ENCODE peak calls at places on chromosomes 1 and 21, in six cellular contexts. One of them, this sample, is unnamed.

GRCh38 chr1:100354971-100355394 is 2.7 kb downstream of the CDC14A start:
- DNase-seq in A549: no peak
- DNase-seq in pancreas: peak
- DNase-seq in tibial nerve: no peak
- DNase-seq in suprapubic skin: no peak
- DNase-seq in CD4-positive, alpha-beta T cell: peak
- DNase-seq in this sample: peak

GRCh38 chr1:31371121-31371520 is 1.8 kb downstream of the FABP3 start:
- DNase-seq in A549: no peak
- DNase-seq in pancreas: no peak
- DNase-seq in tibial nerve: no peak
- DNase-seq in suprapubic skin: no peak
- DNase-seq in CD4-positive, alpha-beta T cell: no peak
- DNase-seq in this sample: no peak

GRCh38 chr1:219495737-219496408 is 117.0 kb downstream of the ZC3H11B start:
- DNase-seq in A549: no peak
- DNase-seq in pancreas: no peak
- DNase-seq in tibial nerve: no peak
- DNase-seq in suprapubic skin: no peak
- DNase-seq in CD4-positive, alpha-beta T cell: no peak
- DNase-seq in this sample: no peak

GRCh38 chr1:203675596-203676347 is 49.1 kb downstream of the ATP2B4 start:
- DNase-seq in A549: no peak
- DNase-seq in pancreas: peak
- DNase-seq in tibial nerve: no peak
- DNase-seq in suprapubic skin: no peak
- DNase-seq in CD4-positive, alpha-beta T cell: no peak
- DNase-seq in this sample: no peak

GRCh38 chr1:243963566-243963965 is 87.5 kb upstream of the ZBTB18 start:
- DNase-seq in A549: no peak
- DNase-seq in pancreas: no peak
- DNase-seq in tibial nerve: no peak
- DNase-seq in suprapubic skin: no peak
- DNase-seq in CD4-positive, alpha-beta T cell: no peak
- DNase-seq in this sample: no peak

GRCh38 chr1:2629627-2630497 is 3.0 kb downstream of the MMEL1 start:
- DNase-seq in A549: no peak
- DNase-seq in pancreas: no peak
- DNase-seq in tibial nerve: no peak
- DNase-seq in suprapubic skin: no peak
- DNase-seq in CD4-positive, alpha-beta T cell: no peak
- DNase-seq in this sample: no peak

GRCh38 chr1:221251580-221251979 is 372.3 kb downstream of the HLX start:
- DNase-seq in A549: no peak
- DNase-seq in pancreas: no peak
- DNase-seq in tibial nerve: no peak
- DNase-seq in suprapubic skin: no peak
- DNase-seq in CD4-positive, alpha-beta T cell: no peak
- DNase-seq in this sample: no peak

GRCh38 chr1:20496241-20496661 is 10.2 kb upstream of the CAMK2N1 start:
- DNase-seq in A549: no peak
- DNase-seq in pancreas: no peak
- DNase-seq in tibial nerve: no peak
- DNase-seq in suprapubic skin: no peak
- DNase-seq in CD4-positive, alpha-beta T cell: no peak
- DNase-seq in this sample: peak

GRCh38 chr21:36330904-36331303 is 10.9 kb downstream of the MORC3 start:
- DNase-seq in A549: peak
- DNase-seq in pancreas: no peak
- DNase-seq in tibial nerve: no peak
- DNase-seq in suprapubic skin: no peak
- DNase-seq in CD4-positive, alpha-beta T cell: peak
- DNase-seq in this sample: peak

GRCh38 chr1:214028095-214028494 is 40.3 kb downstream of the PROX1 start:
- DNase-seq in A549: no peak
- DNase-seq in pancreas: no peak
- DNase-seq in tibial nerve: no peak
- DNase-seq in suprapubic skin: no peak
- DNase-seq in CD4-positive, alpha-beta T cell: no peak
- DNase-seq in this sample: no peak

GRCh38 chr1:3494321-3495308 is 40.1 kb downstream of the ARHGEF16 start:
- DNase-seq in A549: no peak
- DNase-seq in pancreas: no peak
- DNase-seq in tibial nerve: no peak
- DNase-seq in suprapubic skin: no peak
- DNase-seq in CD4-positive, alpha-beta T cell: no peak
- DNase-seq in this sample: no peak

GRCh38 chr1:9823943-9824701 is at the start of gene CLSTN1:
- DNase-seq in A549: peak
- DNase-seq in pancreas: peak
- DNase-seq in tibial nerve: peak
- DNase-seq in suprapubic skin: peak
- DNase-seq in CD4-positive, alpha-beta T cell: peak
- DNase-seq in this sample: peak

GRCh38 chr1:117812868-117813511 is 116.4 kb downstream of the GDAP2 start:
- DNase-seq in A549: no peak
- DNase-seq in pancreas: no peak
- DNase-seq in tibial nerve: no peak
- DNase-seq in suprapubic skin: no peak
- DNase-seq in CD4-positive, alpha-beta T cell: no peak
- DNase-seq in this sample: no peak

GRCh38 chr1:180173952-180174351 is 19.3 kb downstream of the QSOX1 start:
- DNase-seq in A549: no peak
- DNase-seq in pancreas: peak
- DNase-seq in tibial nerve: peak
- DNase-seq in suprapubic skin: peak
- DNase-seq in CD4-positive, alpha-beta T cell: no peak
- DNase-seq in this sample: no peak

GRCh38 chr1:115791816-115792215 is 23.3 kb upstream of the CASQ2 start:
- DNase-seq in A549: no peak
- DNase-seq in pancreas: no peak
- DNase-seq in tibial nerve: no peak
- DNase-seq in suprapubic skin: no peak
- DNase-seq in CD4-positive, alpha-beta T cell: no peak
- DNase-seq in this sample: no peak

GRCh38 chr1:224197261-224197600 is 14.2 kb downstream of the DEGS1 start:
- DNase-seq in A549: no peak
- DNase-seq in pancreas: no peak
- DNase-seq in tibial nerve: no peak
- DNase-seq in suprapubic skin: no peak
- DNase-seq in CD4-positive, alpha-beta T cell: no peak
- DNase-seq in this sample: no peak

GRCh38 chr21:43603641-43604504 is 55.4 kb downstream of the HSF2BP start:
- DNase-seq in A549: peak
- DNase-seq in pancreas: no peak
- DNase-seq in tibial nerve: no peak
- DNase-seq in suprapubic skin: no peak
- DNase-seq in CD4-positive, alpha-beta T cell: no peak
- DNase-seq in this sample: no peak

GRCh38 chr1:208238710-208239517 is 5.3 kb downstream of the PLXNA2 start:
- DNase-seq in A549: peak
- DNase-seq in pancreas: no peak
- DNase-seq in tibial nerve: no peak
- DNase-seq in suprapubic skin: peak
- DNase-seq in CD4-positive, alpha-beta T cell: no peak
- DNase-seq in this sample: peak

GRCh38 chr1:8370046-8370881 is 52.4 kb downstream of the SLC45A1 start:
- DNase-seq in A549: no peak
- DNase-seq in pancreas: no peak
- DNase-seq in tibial nerve: no peak
- DNase-seq in suprapubic skin: no peak
- DNase-seq in CD4-positive, alpha-beta T cell: no peak
- DNase-seq in this sample: no peak

GRCh38 chr21:35203093-35204021 is 154.3 kb upstream of the RUNX1 start:
- DNase-seq in A549: no peak
- DNase-seq in pancreas: no peak
- DNase-seq in tibial nerve: no peak
- DNase-seq in suprapubic skin: no peak
- DNase-seq in CD4-positive, alpha-beta T cell: no peak
- DNase-seq in this sample: no peak

DNA sequence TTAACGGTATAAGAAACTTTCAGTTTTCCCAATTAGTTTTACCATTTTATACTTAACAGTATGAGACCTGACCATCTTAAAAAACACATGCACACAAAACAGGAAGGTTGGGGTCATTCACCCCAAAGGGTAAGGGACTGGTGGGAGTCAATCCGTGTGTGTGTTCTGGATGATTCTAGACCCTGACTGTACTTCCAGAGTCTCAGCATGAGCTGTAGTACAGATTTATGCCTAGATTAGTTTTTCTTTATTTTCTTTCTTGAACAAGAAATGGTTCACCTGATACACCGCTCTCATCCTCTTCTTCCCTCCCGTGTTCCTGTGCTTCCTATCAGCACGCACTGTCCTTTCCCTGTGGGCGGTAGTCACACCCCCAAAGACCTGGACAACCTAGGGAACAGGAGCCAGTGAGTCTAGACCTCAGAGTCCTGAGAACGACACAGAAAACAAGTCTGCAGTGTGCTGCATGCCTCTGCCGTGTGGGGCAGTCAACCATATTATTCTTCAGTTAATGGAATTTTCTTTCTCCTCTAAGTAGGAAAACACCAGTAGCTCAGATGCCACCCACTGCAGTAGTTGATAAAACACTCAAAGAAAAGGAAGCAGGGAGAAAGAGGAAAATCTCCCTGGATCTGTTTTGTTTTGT is 38.9 kb upstream of the MRPS6 start:
- DNase-seq in A549: no peak
- DNase-seq in pancreas: no peak
- DNase-seq in tibial nerve: no peak
- DNase-seq in suprapubic skin: no peak
- DNase-seq in CD4-positive, alpha-beta T cell: no peak
- DNase-seq in this sample: no peak
- TF ChIP-seq CTCF in A549: no peak
- TF ChIP-seq CTCF in pancreas: no peak
- TF ChIP-seq CTCF in tibial nerve: no peak
- TF ChIP-seq CTCF in suprapubic skin: no peak
- TF ChIP-seq CTCF in CD4-positive, alpha-beta T cell: no peak
- TF ChIP-seq CTCF in this sample: no peak

GRCh38 chr1:23592209-23592905 is 33.1 kb upstream of the ID3 start:
- DNase-seq in A549: no peak
- DNase-seq in pancreas: no peak
- DNase-seq in tibial nerve: no peak
- DNase-seq in suprapubic skin: no peak
- DNase-seq in CD4-positive, alpha-beta T cell: no peak
- DNase-seq in this sample: peak

GRCh38 chr1:23594149-23594917 is 35.0 kb upstream of the ID3 start:
- DNase-seq in A549: no peak
- DNase-seq in pancreas: no peak
- DNase-seq in tibial nerve: no peak
- DNase-seq in suprapubic skin: no peak
- DNase-seq in CD4-positive, alpha-beta T cell: no peak
- DNase-seq in this sample: no peak

GRCh38 chr1:23593556-23594148 is 34.4 kb upstream of the ID3 start:
- DNase-seq in A549: peak
- DNase-seq in pancreas: peak
- DNase-seq in tibial nerve: no peak
- DNase-seq in suprapubic skin: peak
- DNase-seq in CD4-positive, alpha-beta T cell: no peak
- DNase-seq in this sample: peak

GRCh38 chr1:23591460-23592208 is 32.3 kb upstream of the ID3 start:
- DNase-seq in A549: peak
- DNase-seq in pancreas: no peak
- DNase-seq in tibial nerve: no peak
- DNase-seq in suprapubic skin: no peak
- DNase-seq in CD4-positive, alpha-beta T cell: no peak
- DNase-seq in this sample: no peak

GRCh38 chr1:23593042-23593521 is 33.8 kb upstream of the ID3 start:
- DNase-seq in A549: peak
- DNase-seq in pancreas: no peak
- DNase-seq in tibial nerve: no peak
- DNase-seq in suprapubic skin: no peak
- DNase-seq in CD4-positive, alpha-beta T cell: no peak
- DNase-seq in this sample: peak
- H3K27ac ChIP-seq in A549: peak
- H3K27ac ChIP-seq in pancreas: peak
- H3K27ac ChIP-seq in tibial nerve: no peak
- H3K27ac ChIP-seq in suprapubic skin: peak
- H3K27ac ChIP-seq in CD4-positive, alpha-beta T cell: no peak
- H3K27ac ChIP-seq in this sample: peak

GRCh38 chr1:240860023-240860422 is 248.1 kb upstream of the GREM2 start:
- DNase-seq in A549: no peak
- DNase-seq in pancreas: no peak
- DNase-seq in tibial nerve: no peak
- DNase-seq in suprapubic skin: no peak
- DNase-seq in CD4-positive, alpha-beta T cell: no peak
- DNase-seq in this sample: no peak

GRCh38 chr1:240854367-240854766 is 242.4 kb upstream of the GREM2 start:
- DNase-seq in A549: peak
- DNase-seq in pancreas: no peak
- DNase-seq in tibial nerve: no peak
- DNase-seq in suprapubic skin: no peak
- DNase-seq in CD4-positive, alpha-beta T cell: no peak
- DNase-seq in this sample: peak
- TF ChIP-seq CTCF in A549: peak
- TF ChIP-seq CTCF in pancreas: no peak
- TF ChIP-seq CTCF in tibial nerve: no peak
- TF ChIP-seq CTCF in suprapubic skin: no peak
- TF ChIP-seq CTCF in CD4-positive, alpha-beta T cell: no peak
- TF ChIP-seq CTCF in this sample: no peak

DNA sequence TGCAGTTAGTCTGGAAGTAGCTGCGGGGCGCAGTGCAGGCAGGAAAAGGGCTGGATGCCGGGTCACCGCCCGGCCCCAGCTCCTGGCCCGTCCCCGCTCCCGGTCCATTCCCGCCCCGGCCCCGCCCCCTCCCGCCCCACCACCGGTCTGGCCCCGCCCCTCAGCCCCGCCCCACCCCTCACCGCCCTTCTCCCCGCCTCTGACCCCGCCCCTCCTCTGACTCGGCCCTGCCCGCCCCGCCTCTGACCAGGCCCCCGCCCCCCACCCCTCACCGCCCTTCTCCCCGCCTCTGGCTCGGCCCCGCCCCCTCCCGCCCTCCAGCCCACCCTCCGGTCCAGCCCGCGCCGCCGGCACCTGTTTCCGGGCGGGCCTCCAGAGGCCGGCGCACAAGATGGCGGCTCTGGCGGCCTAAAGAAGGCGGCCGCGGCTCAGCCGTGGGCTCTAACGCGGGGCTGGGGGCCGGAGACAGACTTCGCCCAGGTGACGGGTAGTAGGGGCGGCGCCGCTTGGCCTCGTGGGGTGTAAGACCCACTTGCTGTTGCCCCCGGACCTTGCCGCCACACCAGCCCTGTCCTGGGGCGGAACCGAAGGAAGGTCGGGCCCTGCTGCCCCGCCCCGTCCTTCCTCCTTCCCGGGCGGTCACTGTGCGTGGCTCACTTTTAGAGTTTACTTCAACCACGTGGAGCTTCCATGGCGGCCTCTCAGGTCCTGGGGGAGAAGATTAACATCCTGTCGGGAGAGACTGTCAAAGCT is at the start of gene UBIAD1:
- DNase-seq in A549: peak
- DNase-seq in pancreas: peak
- DNase-seq in tibial nerve: peak
- DNase-seq in suprapubic skin: peak
- DNase-seq in CD4-positive, alpha-beta T cell: peak
- DNase-seq in this sample: peak
- H3K27ac ChIP-seq in A549: peak
- H3K27ac ChIP-seq in pancreas: peak
- H3K27ac ChIP-seq in tibial nerve: peak
- H3K27ac ChIP-seq in suprapubic skin: peak
- H3K27ac ChIP-seq in CD4-positive, alpha-beta T cell: peak
- H3K27ac ChIP-seq in this sample: peak

GRCh38 chr1:33147997-33148314 is 33.9 kb downstream of the TRIM62 start:
- DNase-seq in A549: peak
- DNase-seq in pancreas: no peak
- DNase-seq in tibial nerve: no peak
- DNase-seq in suprapubic skin: no peak
- DNase-seq in CD4-positive, alpha-beta T cell: no peak
- DNase-seq in this sample: peak
- TF ChIP-seq CTCF in A549: peak
- TF ChIP-seq CTCF in pancreas: no peak
- TF ChIP-seq CTCF in tibial nerve: no peak
- TF ChIP-seq CTCF in suprapubic skin: no peak
- TF ChIP-seq CTCF in CD4-positive, alpha-beta T cell: peak
- TF ChIP-seq CTCF in this sample: no peak

This sample was measured in RWPE1.